ENCODE peak calls at places on chromosomes 3 and 15, in nine cellular contexts. P, W, M, J, U, L, R, F and Y are unnamed samples.

GRCh38 chr3:35088943-35089342 is 550.4 kb upstream of the ARPP21 start:
- DNase-seq in P (no peak), W (no peak), M (no peak), J (no peak), U (no peak), L (no peak), R (no peak), F (no peak), Y (no peak)

GRCh38 chr3:42349765-42350594 is 60.4 kb downstream of the LYZL4 start:
- DNase-seq in P (no peak), W (no peak), M (no peak), J (no peak), U (no peak), L (no peak), R (no peak), F (no peak), Y (no peak)

GRCh38 chr3:73361591-73361990 is 263.1 kb downstream of the PDZRN3 start:
- DNase-seq in P (no peak), W (no peak), M (no peak), J (no peak), U (no peak), L (no peak), R (no peak), F (no peak), Y (no peak)

GRCh38 chr15:82768414-82769081 is 37.3 kb downstream of the FSD2 start:
- DNase-seq in P (no peak), W (peak), M (no peak), J (no peak), U (no peak), L (no peak), R (no peak), F (no peak), Y (peak)

GRCh38 chr15:52540374-52541012 is 11.8 kb upstream of the MYO5A start:
- DNase-seq in P (no peak), W (no peak), M (no peak), J (no peak), U (no peak), L (no peak), R (no peak), F (no peak), Y (no peak)

GRCh38 chr15:60973637-60974415 is 255.3 kb downstream of the RORA start:
- DNase-seq in P (no peak), W (peak), M (peak), J (no peak), U (no peak), L (no peak), R (no peak), F (no peak), Y (peak)

GRCh38 chr3:13235897-13236296 is 162.7 kb upstream of the IQSEC1 start:
- DNase-seq in P (no peak), W (no peak), M (no peak), J (no peak), U (no peak), L (no peak), R (no peak), F (no peak), Y (no peak)

GRCh38 chr15:25056484-25057429 is 102.0 kb downstream of the SNRPN start:
- DNase-seq in P (no peak), W (no peak), M (no peak), J (no peak), U (no peak), L (no peak), R (peak), F (no peak), Y (no peak)

GRCh38 chr15:89860851-89861360 is 32.9 kb downstream of the AP3S2 start:
- DNase-seq in P (no peak), W (no peak), M (no peak), J (no peak), U (no peak), L (no peak), R (no peak), F (no peak), Y (peak)

GRCh38 chr3:45043715-45044299 is 17.7 kb downstream of the CLEC3B start:
- DNase-seq in P (no peak), W (peak), M (no peak), J (no peak), U (no peak), L (no peak), R (no peak), F (no peak), Y (peak)

GRCh38 chr3:53719796-53720195 is 126.4 kb downstream of the CHDH start:
- DNase-seq in P (no peak), W (no peak), M (peak), J (no peak), U (no peak), L (no peak), R (no peak), F (no peak), Y (no peak)

GRCh38 chr3:146133436-146133835 is 27.5 kb downstream of the PLOD2 start:
- DNase-seq in P (no peak), W (peak), M (no peak), J (no peak), U (no peak), L (no peak), R (no peak), F (no peak), Y (no peak)

GRCh38 chr3:33426068-33426467 is 14.1 kb downstream of the UBP1 start:
- DNase-seq in P (no peak), W (no peak), M (no peak), J (no peak), U (no peak), L (no peak), R (no peak), F (no peak), Y (no peak)

GRCh38 chr3:152290374-152290773 is 21.6 kb downstream of the MBNL1 start:
- DNase-seq in P (no peak), W (no peak), M (no peak), J (no peak), U (no peak), L (no peak), R (no peak), F (no peak), Y (no peak)
- H3K4me3 ChIP-seq in P (no peak), W (no peak), M (no peak), J (no peak), U (no peak), L (no peak), R (no peak), F (no peak), Y (no peak)

GRCh38 chr3:130621824-130622223 is 104.8 kb downstream of the COL6A6 start:
- DNase-seq in P (no peak), W (no peak), M (no peak), J (no peak), U (no peak), L (no peak), R (no peak), F (no peak), Y (no peak)
- H3K4me3 ChIP-seq in P (no peak), W (no peak), M (no peak), J (no peak), U (no peak), L (no peak), R (no peak), F (no peak), Y (no peak)

GRCh38 chr3:183285318-183285717 is 32.3 kb downstream of the B3GNT5 start:
- DNase-seq in P (no peak), W (no peak), M (no peak), J (no peak), U (no peak), L (no peak), R (no peak), F (no peak), Y (no peak)

GRCh38 chr3:183285828-183286457 is 32.9 kb downstream of the B3GNT5 start:
- DNase-seq in P (peak), W (peak), M (peak), J (peak), U (peak), L (peak), R (peak), F (peak), Y (peak)

GRCh38 chr3:183290216-183290615 is 37.2 kb downstream of the B3GNT5 start:
- DNase-seq in P (no peak), W (no peak), M (no peak), J (no peak), U (no peak), L (no peak), R (no peak), F (no peak), Y (no peak)

GRCh38 chr3:183284570-183284969 is 31.5 kb downstream of the B3GNT5 start:
- DNase-seq in P (no peak), W (no peak), M (no peak), J (no peak), U (no peak), L (no peak), R (no peak), F (no peak), Y (no peak)

DNA sequence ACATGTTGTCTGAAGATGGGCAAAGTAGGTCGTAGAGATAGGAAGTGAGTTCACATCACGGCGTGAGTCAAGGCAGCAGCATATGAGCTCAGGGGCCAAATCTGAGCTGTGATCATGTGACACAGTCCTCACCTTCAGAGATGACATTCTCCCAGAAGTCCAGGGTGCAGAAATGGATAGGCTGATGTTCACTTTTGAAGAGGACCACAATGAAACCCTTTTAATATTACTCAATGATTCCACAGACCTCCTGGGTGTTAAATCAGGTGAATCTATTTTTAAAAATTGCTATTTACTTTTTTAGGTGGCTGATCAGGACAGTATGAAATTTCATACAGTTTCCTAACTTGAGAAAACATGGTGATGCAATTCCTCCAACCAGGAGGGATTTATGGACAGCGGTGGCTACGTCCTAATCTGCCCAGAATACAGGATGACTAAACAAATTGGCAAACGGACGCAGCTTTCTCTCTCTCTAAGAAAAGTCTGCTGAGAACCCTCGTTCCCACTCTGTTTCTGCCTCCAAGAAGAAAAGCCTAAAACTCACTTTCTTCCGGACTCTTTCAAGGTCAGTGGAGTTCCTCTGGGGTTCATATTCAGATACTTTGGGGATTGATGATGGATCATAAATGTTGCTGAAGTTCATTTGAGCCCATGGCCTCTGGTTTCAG is 34.4 kb downstream of the B3GNT5 start:
- DNase-seq in P (peak), W (peak), M (no peak), J (no peak), U (no peak), L (peak), R (no peak), F (no peak), Y (peak)
- H3K4me3 ChIP-seq in P (no peak), W (peak), M (no peak), J (no peak), U (no peak), L (no peak), R (no peak), F (no peak), Y (peak)

GRCh38 chr3:52704611-52705437 is 767 bp downstream of the GLT8D1 start:
- DNase-seq in P (no peak), W (peak), M (no peak), J (no peak), U (no peak), L (peak), R (peak), F (no peak), Y (peak)

GRCh38 chr3:52705438-52705687 is 228 bp downstream of the GLT8D1 start:
- DNase-seq in P (no peak), W (no peak), M (no peak), J (no peak), U (no peak), L (no peak), R (no peak), F (no peak), Y (no peak)

GRCh38 chr3:52707585-52707984 is 1.7 kb downstream of the SPCS1 start:
- DNase-seq in P (no peak), W (no peak), M (no peak), J (no peak), U (no peak), L (no peak), R (no peak), F (no peak), Y (no peak)

GRCh38 chr3:52705688-52706686 is at the start of the genes GLT8D1 and SPCS1:
- DNase-seq in P (peak), W (peak), M (peak), J (peak), U (peak), L (peak), R (peak), F (no peak), Y (peak)

DNA sequence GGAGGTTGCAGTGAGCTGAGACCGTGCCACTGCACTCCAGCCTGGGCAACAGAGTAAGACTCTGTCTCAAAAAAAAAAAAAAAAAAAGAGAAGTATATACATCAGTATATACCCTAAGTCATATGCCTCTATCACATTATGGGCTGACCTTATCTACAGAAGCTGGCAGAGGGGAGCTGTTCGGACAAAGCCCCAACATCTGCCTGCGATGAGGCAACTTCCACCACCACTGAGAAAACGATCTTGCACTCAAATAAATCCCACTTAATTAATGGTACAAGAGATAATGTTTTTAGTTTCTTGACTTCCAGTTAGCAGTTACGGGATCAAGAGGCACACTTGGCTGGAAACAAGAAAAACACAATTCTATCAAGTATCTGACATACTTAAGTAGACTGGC is 2.2 kb downstream of the GLT8D1 start:
- DNase-seq in P (no peak), W (no peak), M (no peak), J (no peak), U (no peak), L (no peak), R (no peak), F (no peak), Y (peak)
- H3K4me3 ChIP-seq in P (no peak), W (peak), M (peak), J (no peak), U (no peak), L (no peak), R (no peak), F (no peak), Y (peak)

GRCh38 chr15:68551296-68551635 is 27.5 kb upstream of the CORO2B start:
- DNase-seq in P (no peak), W (no peak), M (no peak), J (no peak), U (no peak), L (no peak), R (no peak), F (no peak), Y (no peak)
- H3K4me3 ChIP-seq in P (no peak), W (no peak), M (no peak), J (no peak), U (no peak), L (no peak), R (no peak), F (no peak), Y (no peak)

GRCh38 chr3:122678496-122678895 is 2.1 kb upstream of the PARP14 start:
- DNase-seq in P (peak), W (no peak), M (no peak), J (no peak), U (no peak), L (no peak), R (no peak), F (no peak), Y (no peak)
- H3K4me3 ChIP-seq in P (no peak), W (no peak), M (no peak), J (no peak), U (no peak), L (no peak), R (no peak), F (no peak), Y (no peak)

DNA sequence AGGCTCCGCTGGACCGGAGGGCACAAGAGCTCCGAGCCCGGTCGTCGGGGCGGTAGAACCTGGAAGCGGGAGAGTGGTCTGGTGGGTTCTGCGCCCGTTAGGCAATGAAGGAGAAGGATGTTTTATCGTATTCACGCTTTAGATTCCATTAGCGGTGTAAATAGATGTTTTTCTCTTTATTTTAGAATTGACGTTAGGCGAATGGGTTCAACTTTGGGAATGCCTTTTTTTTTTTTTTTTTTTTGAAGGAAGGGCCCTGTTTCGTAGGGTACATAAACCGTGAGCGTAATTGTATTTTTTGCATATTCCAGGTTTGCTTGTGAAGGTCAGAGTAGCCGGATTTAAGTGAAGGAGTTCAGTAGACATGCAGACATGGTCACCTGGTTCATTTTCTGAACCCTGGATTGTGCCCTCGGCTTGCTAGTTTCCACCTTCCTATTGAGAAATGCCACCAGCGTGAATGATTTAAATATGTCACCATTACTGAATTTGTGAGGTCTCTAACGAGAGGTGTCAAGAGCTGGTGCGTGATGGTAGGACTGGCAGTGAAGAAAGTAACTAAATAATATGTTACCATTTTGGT is 808 bp downstream of the RBM6 start:
- DNase-seq in P (no peak), W (no peak), M (no peak), J (no peak), U (no peak), L (no peak), R (no peak), F (no peak), Y (peak)
- H3K4me3 ChIP-seq in P (peak), W (peak), M (peak), J (peak), U (peak), L (peak), R (peak), F (peak), Y (peak)